ENCODE peak calls at places on chromosomes 3 and 15, in eight cellular contexts. U is CD8-positive, alpha-beta T cell; B is ovary; H is naive thymus-derived CD4-positive, alpha-beta T cell; W is CD4-positive, CD25-positive, alpha-beta regulatory T cell; Z is heart left ventricle; G is PC-9; O is IMR-90. C is an unnamed sample.

GRCh38 chr3:9146367-9147071 is 102.9 kb downstream of the SRGAP3 start:
- DNase-seq in U (no peak), Z (no peak), H (no peak), O (no peak), G (no peak), W (no peak), B (no peak), C (no peak)

GRCh38 chr3:193499801-193500485 is 54.8 kb downstream of the ATP13A4 start:
- DNase-seq in Z (no peak), H (no peak), O (no peak), W (no peak), U (no peak), B (no peak), G (no peak), C (no peak)

GRCh38 chr3:193225726-193226125 is 15.3 kb upstream of the PLAAT1 start:
- DNase-seq in W (no peak), O (no peak), G (no peak), U (no peak), H (no peak), B (no peak), Z (no peak), C (no peak)

GRCh38 chr3:171157286-171157685 is 130.8 kb upstream of the SLC2A2 start:
- DNase-seq in G (no peak), W (no peak), U (no peak), B (peak; percentile 33), Z (peak; percentile 52), O (no peak), H (no peak), C (peak; percentile 31)

GRCh38 chr3:149489060-149489690 is 14.7 kb downstream of the TM4SF4 start:
- DNase-seq in B (no peak), W (no peak), Z (no peak), O (no peak), U (no peak), G (no peak), H (no peak), C (no peak)

GRCh38 chr3:111737056-111737711 is 121.9 kb upstream of the PHLDB2 start:
- DNase-seq in H (no peak), W (no peak), Z (peak; percentile 79), U (no peak), O (no peak), G (no peak), B (peak; percentile 50), C (peak; percentile 76)

GRCh38 chr3:52233108-52233591 is 5.8 kb downstream of the TWF2 start:
- DNase-seq in G (no peak), O (no peak), H (no peak), Z (no peak), U (no peak), B (no peak), W (no peak), C (no peak)

GRCh38 chr15:89670985-89671560 is 8.1 kb downstream of the PLIN1 start:
- DNase-seq in G (no peak), U (no peak), B (no peak), Z (no peak), W (no peak), O (no peak), H (no peak), C (no peak)

GRCh38 chr3:185929192-185930151 is 8.3 kb downstream of the TRA2B start:
- DNase-seq in O (peak; percentile 61), H (no peak), B (no peak), G (peak; percentile 74), Z (no peak), U (no peak), W (no peak), C (no peak)

GRCh38 chr15:64009241-64009640 is 37.0 kb downstream of the DAPK2 start:
- DNase-seq in H (no peak), B (no peak), Z (peak; percentile 47), G (no peak), W (peak; percentile 11), U (no peak), O (no peak), C (peak; percentile 57)
- H3K4me1 ChIP-seq in H (peaks cover 27% of the 10 kb centered on the region), B (no peaks in the 10 kb centered on the region), Z (peaks cover 63% of the 10 kb centered on the region), G (peaks cover 61% of the 10 kb centered on the region), W (peaks cover 25% of the 10 kb centered on the region), U (peaks cover 29% of the 10 kb centered on the region), O (peaks cover 2% of the 10 kb centered on the region), C (peaks cover 95% of the 10 kb centered on the region)

GRCh38 chr3:190387578-190388213 is at the start of gene CLDN16:
- DNase-seq in H (no peak), B (no peak), U (no peak), Z (no peak), W (no peak), G (no peak), O (no peak), C (no peak)
- H3K27ac ChIP-seq in H (no peak within 1 kb of the TSS), B (no peak within 1 kb of the TSS), U (no peak within 1 kb of the TSS), Z (no peak within 1 kb of the TSS), W (no peak within 1 kb of the TSS), G (peak within 1 kb of the TSS; percentile 96), O (no peak within 1 kb of the TSS), C (no peak within 1 kb of the TSS)

DNA sequence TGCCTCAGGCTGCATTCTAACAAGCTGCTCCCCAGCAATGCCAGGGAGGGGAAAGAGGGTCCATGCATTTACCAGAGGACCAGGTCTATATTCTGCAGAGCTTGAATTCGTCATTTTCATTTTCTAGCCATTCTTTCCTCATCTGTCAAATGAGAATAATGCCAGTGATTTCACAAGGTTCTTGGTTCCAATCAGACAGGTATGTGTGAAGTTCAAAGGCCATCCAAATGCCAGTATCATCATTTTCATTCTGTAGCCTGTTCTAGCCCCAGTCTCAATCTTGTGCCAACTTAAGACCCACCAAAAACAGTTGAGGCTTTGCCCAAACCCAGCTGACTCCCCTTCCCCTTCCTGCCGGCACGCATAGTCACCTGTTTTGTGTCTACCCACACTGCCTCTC is 112.7 kb downstream of the IQSEC1 start:
- DNase-seq in O (no peak), W (no peak), U (no peak), H (no peak), B (no peak), Z (no peak), G (no peak), C (no peak)
- H3K4me3 ChIP-seq in O (no peak overlapping the region), W (no peak overlapping the region), U (no peak overlapping the region), H (no peak overlapping the region), B (no peak overlapping the region), Z (peak overlapping the region; percentile 23), G (no peak overlapping the region), C (peak overlapping the region; percentile 2)

DNA sequence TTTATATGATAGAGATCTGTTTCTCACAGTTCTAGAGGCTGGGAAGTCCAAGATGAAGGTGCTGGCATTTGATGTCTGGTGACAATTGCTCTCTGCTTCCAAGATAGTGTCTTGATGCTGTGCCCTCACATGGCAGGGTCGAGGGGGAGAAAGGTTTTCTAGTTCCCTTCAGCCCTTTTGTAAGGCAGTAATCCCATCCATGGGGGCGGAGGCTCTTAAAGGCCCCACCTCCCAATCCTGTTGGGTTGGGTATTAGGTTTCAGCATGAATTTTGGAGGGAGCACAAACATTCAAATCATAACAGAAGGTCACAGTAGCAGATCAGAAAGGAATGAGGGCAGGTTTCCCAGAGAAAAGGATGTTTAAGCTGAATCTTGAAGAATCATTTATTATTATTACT is 601.7 kb upstream of the ZNF717 start:
- DNase-seq in U (no peak), O (no peak), W (no peak), G (no peak), H (no peak), B (no peak), Z (no peak), C (no peak)
- H3K4me1 ChIP-seq in U (no peaks in the 10 kb centered on the region), O (no peaks in the 10 kb centered on the region), W (no peaks in the 10 kb centered on the region), G (no peaks in the 10 kb centered on the region), H (no peaks in the 10 kb centered on the region), B (no peaks in the 10 kb centered on the region), Z (no peaks in the 10 kb centered on the region), C (peaks cover 7% of the 10 kb centered on the region)

GRCh38 chr15:76517910-76518309 is 181.3 kb downstream of the ISL2 start:
- DNase-seq in O (no peak), U (no peak), G (no peak), Z (no peak), W (no peak), B (no peak), H (no peak), C (no peak)
- H3K27ac ChIP-seq in O (no peak overlapping the region), U (no peak overlapping the region), G (no peak overlapping the region), Z (no peak overlapping the region), W (no peak overlapping the region), B (no peak overlapping the region), H (no peak overlapping the region), C (no peak overlapping the region)